ENCODE peak calls at places on chromosomes 16 and 17, in nine cellular contexts. I, X, P, W, G, A, S, Q and D are unnamed samples.

GRCh38 chr17:416293-417206 is 63.9 kb upstream of the RPH3AL start:
- DNase-seq in X (no peak), G (peak), A (no peak), W (no peak), I (peak), Q (no peak), S (no peak), P (no peak), D (peak)

GRCh38 chr16:1030381-1030901 is 42.1 kb upstream of the SSTR5 start:
- DNase-seq in G (no peak), I (no peak), X (no peak), P (no peak), A (no peak), S (no peak), Q (no peak), W (no peak), D (no peak)

GRCh38 chr16:77113835-77114234 is 77.2 kb upstream of the MON1B start:
- DNase-seq in P (peak), I (no peak), X (no peak), S (no peak), G (no peak), Q (no peak), A (no peak), W (no peak), D (no peak)

GRCh38 chr16:52549011-52549692 is 2.2 kb upstream of the TOX3 start:
- DNase-seq in P (no peak), X (no peak), S (no peak), I (no peak), Q (no peak), A (peak), G (peak), W (no peak), D (no peak)

GRCh38 chr16:2511128-2511785 is 2.5 kb upstream of the ATP6V0C start:
- DNase-seq in A (peak), S (peak), Q (no peak), G (peak), X (no peak), W (no peak), I (no peak), P (peak), D (no peak)

GRCh38 chr16:2470603-2471015 is 488 bp upstream of the NTN3 start:
- DNase-seq in W (no peak), Q (no peak), X (no peak), S (peak), I (no peak), G (no peak), A (no peak), P (no peak), D (no peak)

GRCh38 chr17:30921544-30922196 is at the start of gene ADAP2:
- DNase-seq in I (no peak), Q (no peak), W (no peak), X (no peak), S (peak), A (peak), P (peak), G (no peak), D (peak)

GRCh38 chr17:21235921-21236320 is 17.3 kb downstream of the NATD1 start:
- DNase-seq in P (no peak), X (no peak), A (no peak), W (no peak), S (no peak), I (no peak), G (no peak), Q (no peak), D (no peak)

GRCh38 chr17:33012522-33013033 is 20.9 kb downstream of the SPACA3 start:
- DNase-seq in X (no peak), Q (peak), W (no peak), G (peak), I (no peak), A (no peak), P (no peak), S (peak), D (no peak)

GRCh38 chr17:49746791-49747490 is 17.0 kb downstream of the FAM117A start:
- DNase-seq in G (peak), P (no peak), W (no peak), A (no peak), I (peak), X (no peak), Q (no peak), S (no peak), D (peak)

GRCh38 chr16:68733570-68733969 is 3.5 kb upstream of the CDH1 start:
- DNase-seq in Q (no peak), P (no peak), I (no peak), G (no peak), S (no peak), W (no peak), X (no peak), A (no peak), D (no peak)

GRCh38 chr16:57349212-57350031 is 9.2 kb upstream of the CCL22 start:
- DNase-seq in W (no peak), I (no peak), S (no peak), P (no peak), X (no peak), A (no peak), Q (no peak), G (no peak), D (peak)

GRCh38 chr16:2042171-2042570 is 5.5 kb downstream of the NTHL1 start:
- DNase-seq in I (no peak), X (no peak), Q (no peak), P (peak), W (no peak), A (no peak), G (no peak), S (no peak), D (no peak)

GRCh38 chr17:56899403-56899802 is 14.4 kb downstream of the TRIM25 start:
- DNase-seq in S (no peak), A (no peak), P (no peak), G (no peak), Q (no peak), W (no peak), X (no peak), I (no peak), D (no peak)

GRCh38 chr17:50056961-50057330 is 1.0 kb downstream of the ITGA3 start:
- DNase-seq in S (peak), W (no peak), Q (no peak), X (no peak), I (no peak), A (peak), G (no peak), P (no peak), D (no peak)

GRCh38 chr17:12722282-12722681 is 56.6 kb downstream of the MYOCD start:
- DNase-seq in G (no peak), A (no peak), I (no peak), W (no peak), S (no peak), Q (no peak), X (no peak), P (no peak), D (no peak)

GRCh38 chr16:63702981-63703590 is 1418.8 kb downstream of the CDH11 start:
- DNase-seq in Q (no peak), P (no peak), X (no peak), S (no peak), I (no peak), G (peak), W (no peak), A (peak), D (no peak)

GRCh38 chr16:23006380-23006779 is 142.9 kb downstream of the USP31 start:
- DNase-seq in I (no peak), Q (no peak), X (no peak), P (no peak), S (no peak), W (no peak), A (no peak), G (no peak), D (no peak)

GRCh38 chr17:9206160-9206988 is 185.1 kb downstream of the NTN1 start:
- DNase-seq in G (no peak), S (no peak), Q (no peak), X (no peak), P (no peak), W (no peak), A (no peak), I (no peak), D (no peak)

GRCh38 chr16:48271728-48272127 is 24.4 kb upstream of the ABCC11 start:
- DNase-seq in A (no peak), X (no peak), Q (no peak), G (no peak), W (no peak), I (no peak), S (no peak), P (no peak), D (no peak)

GRCh38 chr16:592518-593306 is 2.8 kb downstream of the RAB40C start:
- DNase-seq in I (no peak), P (no peak), W (no peak), Q (no peak), A (no peak), S (peak), X (no peak), G (peak), D (no peak)